ENCODE peak calls at places on chromosome 4, in five cellular contexts. F is endothelial cell; A is right atrium auricular region; J is CD4-positive, alpha-beta T cell; L is nephron progenitor cell. S is an unnamed sample.

GRCh38 chr4:153142700-153143438 is 61.4 kb upstream of the TRIM2 start:
- DNase-seq in F (peak; percentile 65), A (peak; percentile 71), J (peak; percentile 33), L (peak; percentile 65), S (peak; percentile 27)

GRCh38 chr4:142080960-142081359 is 444.6 kb downstream of the IL15 start:
- DNase-seq in F (no peak), A (no peak), J (no peak), L (no peak), S (no peak)

GRCh38 chr4:180219080-180219479 is 2024.1 kb upstream of the TENM3 start:
- DNase-seq in F (no peak), A (no peak), J (no peak), L (no peak), S (no peak)

GRCh38 chr4:157114671-157115070 is 38.7 kb downstream of the GLRB start:
- DNase-seq in F (no peak), A (no peak), J (no peak), L (no peak), S (no peak)

GRCh38 chr4:54228563-54229501 is at the start of gene PDGFRA:
- DNase-seq in F (no peak), A (peak; percentile 80), J (no peak), L (peak; percentile 49), S (no peak)

GRCh38 chr4:110619401-110620247 is 3.3 kb downstream of the PITX2 start:
- DNase-seq in F (peak; percentile 36), A (no peak), J (no peak), L (peak; percentile 50), S (no peak)

GRCh38 chr4:4524364-4524763 is 17.5 kb downstream of the STX18 start:
- DNase-seq in F (peak; percentile 9), A (no peak), J (peak; percentile 5), L (peak; percentile 8), S (no peak)

GRCh38 chr4:2789351-2789750 is 3.5 kb upstream of the SH3BP2 start:
- DNase-seq in F (no peak), A (no peak), J (no peak), L (no peak), S (no peak)

GRCh38 chr4:70637239-70637920 is 8.8 kb downstream of the ENAM start:
- DNase-seq in F (no peak), A (no peak), J (no peak), L (no peak), S (no peak)

GRCh38 chr4:138645289-138645688 is 370.3 kb upstream of the NOCT start:
- DNase-seq in F (no peak), A (no peak), J (no peak), L (peak; percentile 3), S (no peak)

GRCh38 chr4:98510340-98510739 is 148.1 kb downstream of the TSPAN5 start:
- DNase-seq in F (no peak), A (no peak), J (no peak), L (no peak), S (no peak)

GRCh38 chr4:155544547-155544946 is 122.1 kb upstream of the GUCY1A1 start:
- DNase-seq in F (no peak), A (no peak), J (no peak), L (no peak), S (no peak)

GRCh38 chr4:163191999-163192398 is 25.3 kb upstream of the NAF1 start:
- DNase-seq in F (no peak), A (no peak), J (no peak), L (no peak), S (no peak)

GRCh38 chr4:41613362-41613761 is 75.4 kb downstream of the LIMCH1 start:
- DNase-seq in F (no peak), A (no peak), J (no peak), L (peak; percentile 26), S (no peak)

GRCh38 chr4:45358573-45359506 is 632.5 kb upstream of the GNPDA2 start:
- DNase-seq in F (no peak), A (no peak), J (no peak), L (no peak), S (no peak)

GRCh38 chr4:99366491-99366890 is 13.9 kb upstream of the ADH1C start:
- DNase-seq in F (no peak), A (no peak), J (no peak), L (no peak), S (no peak)

GRCh38 chr4:185335579-185335978 is 60.1 kb downstream of the LRP2BP start:
- DNase-seq in F (no peak), A (no peak), J (no peak), L (no peak), S (no peak)

GRCh38 chr4:2361366-2362285 is 56.8 kb downstream of the ZFYVE28 start:
- DNase-seq in F (no peak), A (no peak), J (no peak), L (no peak), S (no peak)

GRCh38 chr4:107837298-107837697 is 12.6 kb downstream of the SGMS2 start:
- DNase-seq in F (no peak), A (no peak), J (no peak), L (no peak), S (no peak)

GRCh38 chr4:16532240-16532990 is 306.1 kb upstream of the TAPT1 start:
- DNase-seq in F (no peak), A (peak; percentile 62), J (no peak), L (no peak), S (no peak)

GRCh38 chr4:7854697-7855370 is 84.8 kb downstream of the AFAP1 start:
- DNase-seq in F (no peak), A (no peak), J (peak; percentile 56), L (no peak), S (no peak)

GRCh38 chr4:24984602-24985532 is 45.9 kb downstream of the LGI2 start:
- DNase-seq in F (no peak), A (no peak), J (no peak), L (no peak), S (no peak)

GRCh38 chr4:156673483-156673882 is 298.1 kb downstream of the PDGFC start:
- DNase-seq in F (no peak), A (no peak), J (no peak), L (no peak), S (no peak)

GRCh38 chr4:1014395-1015167 is 3.2 kb downstream of the FGFRL1 start:
- DNase-seq in F (no peak), A (no peak), J (no peak), L (peak; percentile 40), S (no peak)

GRCh38 chr4:40916880-40917279 is 167.1 kb downstream of the NSUN7 start:
- DNase-seq in F (peak; percentile 22), A (no peak), J (no peak), L (peak; percentile 36), S (no peak)

GRCh38 chr4:52102587-52102986 is 51.5 kb downstream of the SPATA18 start:
- DNase-seq in F (no peak), A (no peak), J (no peak), L (no peak), S (no peak)

GRCh38 chr4:71732706-71733105 is 51.2 kb downstream of the GC start:
- DNase-seq in F (no peak), A (no peak), J (no peak), L (no peak), S (no peak)

GRCh38 chr4:59091376-59092142 is 1981.4 kb upstream of the IGFBP7 start:
- DNase-seq in F (no peak), A (no peak), J (no peak), L (no peak), S (no peak)

GRCh38 chr4:58507079-58507478 is 1396.9 kb upstream of the IGFBP7 start:
- DNase-seq in F (no peak), A (no peak), J (no peak), L (no peak), S (no peak)

GRCh38 chr4:109432676-109433075 is 939 bp upstream of the SEC24B start:
- DNase-seq in F (no peak), A (no peak), J (no peak), L (no peak), S (no peak)

GRCh38 chr4:121358473-121358872 is 22.3 kb downstream of the QRFPR start:
- DNase-seq in F (no peak), A (no peak), J (no peak), L (no peak), S (no peak)

GRCh38 chr4:95998311-95998710 is 158.4 kb downstream of the PDHA2 start:
- DNase-seq in F (no peak), A (no peak), J (no peak), L (no peak), S (no peak)

DNA sequence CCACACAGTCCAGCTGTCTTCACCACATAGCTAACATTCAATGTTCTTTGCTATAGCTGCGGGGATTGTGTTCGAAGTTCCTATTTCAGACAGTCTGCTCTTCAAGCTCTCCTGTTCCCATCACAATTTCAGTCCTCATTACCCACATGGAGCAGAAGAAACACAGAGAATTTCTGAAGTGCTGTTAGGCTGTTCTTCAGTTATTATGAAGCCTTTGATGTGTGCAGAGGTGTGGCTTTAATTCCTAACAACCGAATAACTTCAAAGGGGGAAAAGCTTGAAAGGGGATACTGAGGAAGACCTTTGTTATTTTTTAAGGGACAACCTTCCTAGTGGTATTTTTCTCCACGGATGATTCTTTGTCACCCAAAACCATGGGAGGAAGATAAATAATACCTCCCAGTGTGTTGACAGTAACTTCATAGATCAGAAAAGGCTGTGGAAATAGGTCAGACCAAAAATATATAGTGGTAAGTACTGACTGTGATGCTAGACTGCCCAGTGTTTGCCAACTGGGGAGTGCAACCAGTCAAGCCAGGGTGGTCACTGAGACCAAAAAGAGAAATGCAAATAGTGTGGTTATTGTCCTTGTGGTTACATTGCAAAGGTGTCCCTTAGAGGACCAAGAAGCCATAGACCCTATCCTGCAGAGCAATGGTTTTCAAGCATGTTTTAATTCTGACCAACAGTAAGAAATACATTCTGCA is 52.1 kb downstream of the PRKG2 start:
- DNase-seq in F (no peak), A (no peak), J (no peak), L (no peak), S (no peak)
- TF ChIP-seq CTCF in F (no peak), A (no peak), J (no peak), L (no peak), S (no peak)

GRCh38 chr4:128285085-128286023 is 2.3 kb downstream of the PGRMC2 start:
- DNase-seq in F (no peak), A (no peak), J (no peak), L (no peak), S (no peak)
- TF ChIP-seq CTCF in F (no peak), A (no peak), J (no peak), L (no peak), S (no peak)

GRCh38 chr4:74969507-74970474 is 36.9 kb downstream of the PARM1 start:
- DNase-seq in F (no peak), A (no peak), J (no peak), L (no peak), S (no peak)
- TF ChIP-seq CTCF in F (no peak), A (peak; percentile 29), J (no peak), L (peak; percentile 11), S (peak; percentile 45)

GRCh38 chr4:160811956-160812355 is 1351.8 kb downstream of the FSTL5 start:
- DNase-seq in F (no peak), A (no peak), J (no peak), L (no peak), S (no peak)

GRCh38 chr4:160809576-160809975 is 1354.2 kb downstream of the FSTL5 start:
- DNase-seq in F (no peak), A (no peak), J (no peak), L (no peak), S (no peak)

GRCh38 chr4:160810415-160810814 is 1353.4 kb downstream of the FSTL5 start:
- DNase-seq in F (no peak), A (no peak), J (no peak), L (no peak), S (no peak)

DNA sequence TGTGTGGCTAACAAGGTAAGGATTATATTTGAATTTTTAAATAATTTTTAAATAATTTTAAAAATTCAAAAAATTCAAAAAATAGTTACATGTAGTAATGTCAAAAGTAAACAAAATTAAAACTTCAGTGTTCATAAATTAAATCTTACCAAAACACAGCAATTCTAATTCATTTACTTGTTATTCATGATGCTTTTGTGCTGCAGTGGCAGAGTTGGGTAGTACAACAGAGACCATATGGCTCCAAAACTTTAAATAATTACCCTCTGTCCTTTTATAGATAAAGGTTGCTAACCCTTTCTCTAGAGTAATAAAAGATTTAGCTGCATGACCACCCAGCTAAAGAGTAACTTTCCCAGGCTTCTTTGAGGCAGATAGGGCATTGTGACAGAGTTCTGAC is 1355.6 kb downstream of the FSTL5 start:
- DNase-seq in F (no peak), A (no peak), J (no peak), L (no peak), S (no peak)
- TF ChIP-seq CTCF in F (peak; percentile 54), A (no peak), J (no peak), L (no peak), S (peak; percentile 27)

S was measured in progenitor cell of endocrine pancreas.